ENCODE peak calls at places on chromosomes 7 and 10, in seven cellular contexts. Z is spleen, R is GM12878, W is HL-60, B is HCT116, D is upper lobe of left lung, E is transverse colon. J is an unnamed sample. For H3K27me3, the result is how much of the 10 kb centered on the place peaks cover.

GRCh38 chr10:77160679-77161078 is 476.9 kb downstream of the KCNMA1 start:
- DNase-seq in Z (no peak), R (no peak), W (no peak), B (no peak), D (no peak), E (no peak), J (no peak)

GRCh38 chr10:133528845-133529575 is 1.8 kb downstream of the CYP2E1 start:
- DNase-seq in Z (no peak), R (no peak), W (peak), B (no peak), D (peak), E (no peak), J (peak)

GRCh38 chr7:41579961-41580935 is 122.6 kb downstream of the INHBA start:
- DNase-seq in Z (no peak), R (no peak), W (no peak), B (no peak), D (no peak), E (no peak), J (no peak)

GRCh38 chr7:7018290-7018689 is 164.1 kb upstream of the C1GALT1 start:
- DNase-seq in Z (no peak), R (no peak), W (no peak), B (no peak), D (no peak), E (no peak), J (no peak)

GRCh38 chr10:132198381-132199181 is 11.8 kb downstream of the DPYSL4 start:
- DNase-seq in Z (peak), R (no peak), W (no peak), B (no peak), D (peak), E (no peak), J (no peak)

GRCh38 chr7:47045592-47045991 is 536.3 kb downstream of the TNS3 start:
- DNase-seq in Z (no peak), R (no peak), W (no peak), B (no peak), D (no peak), E (no peak), J (no peak)

GRCh38 chr7:20350996-20351692 is 20.4 kb downstream of the ITGB8 start:
- DNase-seq in Z (no peak), R (no peak), W (no peak), B (no peak), D (no peak), E (no peak), J (no peak)

GRCh38 chr7:103902917-103903316 is 86.5 kb downstream of the RELN start:
- DNase-seq in Z (no peak), R (no peak), W (no peak), B (no peak), D (no peak), E (no peak), J (no peak)

GRCh38 chr7:84412161-84412969 is 217.8 kb upstream of the SEMA3A start:
- DNase-seq in Z (no peak), R (no peak), W (peak), B (peak), D (no peak), E (no peak), J (no peak)

GRCh38 chr10:7445474-7446135 is 34.8 kb upstream of the SFMBT2 start:
- DNase-seq in Z (no peak), R (no peak), W (no peak), B (no peak), D (no peak), E (no peak), J (no peak)

GRCh38 chr7:30145521-30145920 is 10.7 kb downstream of the MTURN start:
- DNase-seq in Z (no peak), R (no peak), W (no peak), B (no peak), D (no peak), E (no peak), J (no peak)

GRCh38 chr7:40350100-40350499 is 215.3 kb downstream of the SUGCT start:
- DNase-seq in Z (no peak), R (no peak), W (no peak), B (no peak), D (no peak), E (no peak), J (no peak)

GRCh38 chr7:36358589-36358988 is 31.1 kb upstream of the ANLN start:
- DNase-seq in Z (no peak), R (no peak), W (no peak), B (no peak), D (no peak), E (no peak), J (no peak)

GRCh38 chr10:80487791-80488538 is 33.9 kb downstream of the TSPAN14 start:
- DNase-seq in Z (peak), R (no peak), W (peak), B (no peak), D (no peak), E (peak), J (peak)

GRCh38 chr10:103336370-103336769 is 14.6 kb downstream of the PCGF6 start:
- DNase-seq in Z (no peak), R (no peak), W (no peak), B (no peak), D (no peak), E (no peak), J (no peak)

GRCh38 chr7:155706376-155706775 is 61.9 kb downstream of the RBM33 start:
- DNase-seq in Z (no peak), R (no peak), W (no peak), B (no peak), D (no peak), E (no peak), J (no peak)

GRCh38 chr10:21217107-21217506 is 308.4 kb downstream of the SKIDA1 start:
- DNase-seq in Z (no peak), R (no peak), W (no peak), B (no peak), D (no peak), E (no peak), J (no peak)

GRCh38 chr10:100987685-100988049 is 324 bp downstream of the TWNK start:
- DNase-seq in Z (no peak), R (no peak), W (no peak), B (no peak), D (no peak), E (no peak), J (no peak)

GRCh38 chr10:100985336-100985735 is 2.0 kb downstream of the MRPL43 start:
- DNase-seq in Z (peak), R (no peak), W (no peak), B (no peak), D (no peak), E (no peak), J (no peak)

GRCh38 chr10:100986623-100986951 is 710 bp downstream of the MRPL43 start:
- DNase-seq in Z (no peak), R (no peak), W (no peak), B (no peak), D (no peak), E (no peak), J (no peak)

GRCh38 chr10:100988166-100988565 is 823 bp downstream of the TWNK start:
- DNase-seq in Z (peak), R (no peak), W (no peak), B (no peak), D (no peak), E (no peak), J (no peak)

GRCh38 chr10:100986952-100987684 is at the start of the genes MRPL43 and TWNK:
- DNase-seq in Z (peak), R (no peak), W (peak), B (peak), D (peak), E (peak), J (peak)
- TF ChIP-seq POLR2AphosphoS5 in Z (peak), R (peak), W (peak), B (peak), D (peak), E (peak), J (peak)

GRCh38 chr10:126580873-126581647 is 89.4 kb downstream of the C10orf90 start:
- DNase-seq in Z (no peak), R (no peak), W (no peak), B (no peak), D (no peak), E (no peak), J (no peak)

GRCh38 chr10:126581648-126582046 is 88.8 kb downstream of the C10orf90 start:
- DNase-seq in Z (no peak), R (no peak), W (no peak), B (no peak), D (no peak), E (no peak), J (no peak)

GRCh38 chr10:126584836-126585235 is 85.7 kb downstream of the C10orf90 start:
- DNase-seq in Z (no peak), R (no peak), W (no peak), B (no peak), D (no peak), E (no peak), J (no peak)

GRCh38 chr10:126585249-126585986 is 85.1 kb downstream of the C10orf90 start:
- DNase-seq in Z (no peak), R (no peak), W (no peak), B (no peak), D (no peak), E (no peak), J (no peak)

DNA sequence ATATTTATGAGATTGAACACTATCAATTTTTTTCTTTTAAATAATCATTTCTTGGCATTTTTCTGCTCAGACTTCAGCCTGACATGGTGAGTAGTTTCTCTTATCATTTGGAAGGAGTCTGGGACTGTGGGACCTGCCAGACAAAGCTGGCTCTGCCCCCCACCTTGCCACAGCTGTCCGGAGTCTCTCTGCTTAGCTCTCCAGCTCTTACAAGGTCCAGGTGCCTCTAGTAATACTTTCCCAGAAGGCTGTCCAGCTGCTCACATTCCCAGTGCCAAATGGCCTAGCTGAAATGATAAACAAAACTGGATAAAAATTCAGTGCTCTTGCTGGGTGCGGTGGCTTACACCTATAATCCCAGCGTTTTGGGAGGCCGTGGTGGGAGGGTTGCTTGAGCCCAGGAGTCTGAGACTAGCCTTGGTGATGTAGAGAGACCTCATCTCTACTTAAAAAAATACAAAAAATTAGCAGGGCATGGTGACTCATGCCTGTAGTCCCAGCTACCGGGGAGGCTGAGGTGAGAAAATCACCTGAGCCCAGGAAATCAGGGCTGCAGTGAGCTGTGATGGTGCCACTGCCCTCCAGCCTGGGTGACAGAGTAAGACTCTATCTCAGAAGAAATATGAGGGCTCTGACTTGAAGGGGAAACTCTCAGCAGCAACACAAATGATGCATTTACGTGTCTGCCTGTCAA is 86.8 kb downstream of the C10orf90 start:
- DNase-seq in Z (no peak), R (no peak), W (no peak), B (no peak), D (no peak), E (no peak), J (no peak)
- H3K27me3 ChIP-seq in Z (under half), R (under half), W (under half), B (half or more), D (under half), E (under half), J (under half)

DNA sequence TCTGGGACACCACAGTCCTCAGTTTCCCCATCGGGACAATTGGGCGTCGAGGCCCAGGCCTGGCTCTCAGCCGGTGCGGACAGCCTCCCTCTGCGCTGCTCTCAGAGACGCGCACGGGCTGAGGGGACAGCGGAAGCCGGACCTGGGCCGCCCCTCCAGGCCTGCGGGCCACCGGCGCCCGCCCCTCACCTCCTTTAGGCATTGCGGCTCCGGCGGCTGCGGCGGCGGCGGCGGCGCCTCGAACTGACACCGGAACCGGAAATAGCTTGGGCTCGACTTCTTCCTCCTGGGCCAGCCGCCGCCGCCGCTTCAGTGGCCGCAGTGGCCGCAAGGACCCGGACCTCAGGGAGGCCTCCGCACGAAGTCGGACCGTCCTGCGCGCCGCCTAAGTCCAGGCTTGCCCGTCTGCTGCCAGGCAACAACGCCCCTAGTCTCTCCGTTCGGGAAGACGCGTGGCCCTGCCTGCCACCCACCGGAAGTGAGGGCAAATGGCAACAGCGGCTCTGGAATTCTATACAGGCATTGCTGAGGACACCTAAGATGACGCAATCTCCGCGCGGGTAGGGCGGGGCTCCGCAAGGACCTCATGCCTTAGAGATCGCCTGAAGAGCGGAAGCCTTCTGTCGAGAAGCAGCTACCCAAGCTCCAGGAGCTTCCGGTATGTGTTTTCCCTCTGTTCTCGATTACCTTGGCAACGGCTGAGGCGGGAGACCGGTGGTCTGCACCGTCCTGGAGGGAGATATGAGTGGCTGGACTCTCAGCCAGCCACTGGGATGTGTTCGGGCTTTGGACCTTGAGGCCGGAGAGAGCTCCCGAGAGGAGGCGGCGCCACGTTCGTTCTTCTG is at the start of the genes BUD31 and PDAP1:
- DNase-seq in Z (peak), R (peak), W (peak), B (peak), D (peak), E (peak), J (peak)
- TF ChIP-seq POLR2AphosphoS5 in Z (peak), R (peak), W (peak), B (peak), D (peak), E (peak), J (peak)

GRCh38 chr10:125000366-125001312 is 58.7 kb downstream of the ZRANB1 start:
- DNase-seq in Z (no peak), R (no peak), W (no peak), B (no peak), D (peak), E (peak), J (peak)

GRCh38 chr10:125003146-125003900 is 61.4 kb downstream of the ZRANB1 start:
- DNase-seq in Z (peak), R (no peak), W (no peak), B (no peak), D (peak), E (no peak), J (peak)

GRCh38 chr10:125002423-125003145 is 60.7 kb downstream of the ZRANB1 start:
- DNase-seq in Z (peak), R (no peak), W (no peak), B (no peak), D (peak), E (no peak), J (peak)

GRCh38 chr10:125001313-125002043 is 59.6 kb downstream of the ZRANB1 start:
- DNase-seq in Z (peak), R (no peak), W (no peak), B (no peak), D (peak), E (peak), J (peak)

DNA sequence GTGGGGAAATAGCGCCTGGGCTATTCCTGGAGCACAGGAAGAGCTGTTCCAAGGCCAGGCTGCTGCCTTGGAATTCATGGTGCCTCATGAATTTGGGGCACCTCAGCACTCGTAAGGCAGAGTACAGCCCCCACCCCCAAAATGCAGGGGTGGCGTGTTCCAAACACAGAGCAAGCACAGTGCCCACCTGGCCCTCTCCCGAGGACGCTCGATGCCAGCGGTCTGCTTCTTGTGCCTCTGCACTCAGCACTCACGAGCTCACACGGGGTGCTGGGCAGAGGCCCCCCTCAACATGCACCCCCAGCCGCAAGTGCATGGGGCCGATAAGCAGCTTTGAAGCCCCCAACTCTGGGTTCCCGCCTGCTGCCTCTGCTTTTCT is 60.1 kb downstream of the ZRANB1 start:
- DNase-seq in Z (peak), R (no peak), W (no peak), B (no peak), D (peak), E (no peak), J (no peak)
- H3K27me3 ChIP-seq in Z (under half), R (under half), W (under half), B (under half), D (under half), E (under half), J (under half)

GRCh38 chr10:44978570-44979280 is at the start of gene DEPP1:
- DNase-seq in Z (peak), R (no peak), W (no peak), B (peak), D (peak), E (peak), J (peak)
- TF ChIP-seq POLR2AphosphoS5 in Z (peak), R (peak), W (no peak), B (peak), D (peak), E (peak), J (peak)

DNA sequence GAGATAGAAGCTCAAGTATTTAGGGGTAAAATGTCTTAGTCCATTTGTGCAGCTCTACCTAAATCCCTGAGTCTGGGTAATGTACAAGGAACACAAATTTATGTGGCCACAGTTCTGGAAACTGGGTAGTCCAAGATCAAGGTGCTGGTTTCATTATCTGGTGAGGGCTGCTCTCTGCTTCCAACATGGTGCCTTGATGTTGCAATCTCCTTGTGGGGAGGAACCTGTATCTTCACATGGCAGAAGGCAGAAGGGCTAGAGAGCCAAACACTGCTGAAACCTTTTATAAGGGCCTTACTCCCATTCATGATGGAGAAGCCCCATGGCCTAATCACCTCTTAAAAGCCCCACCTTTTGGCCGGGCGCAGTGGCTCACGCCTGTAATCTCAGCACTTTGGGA is 8.7 kb upstream of the BAZ1B start:
- DNase-seq in Z (no peak), R (no peak), W (no peak), B (no peak), D (no peak), E (no peak), J (no peak)
- H3K27me3 ChIP-seq in Z (under half), R (under half), W (under half), B (under half), D (under half), E (under half), J (under half)